ENCODE peak calls at places on chromosomes 2 and 18, in eight cellular contexts. One of them, this sample, is unnamed.

GRCh38 chr18:3148930-3149535 is 70.7 kb downstream of the MYOM1 start:
- DNase-seq in Karpas-422: no peak
- DNase-seq in GM23338: no peak
- DNase-seq in neural progenitor cell: no peak
- DNase-seq in adipocyte: no peak
- DNase-seq in psoas muscle: no peak
- DNase-seq in effector memory CD4-positive, alpha-beta T cell: no peak
- DNase-seq in keratinocyte: no peak
- DNase-seq in this sample: no peak

GRCh38 chr2:239928457-239929350 is 96.4 kb downstream of the NDUFA10 start:
- DNase-seq in Karpas-422: no peak
- DNase-seq in GM23338: peak; percentile 44
- DNase-seq in neural progenitor cell: peak; percentile 56
- DNase-seq in adipocyte: no peak
- DNase-seq in psoas muscle: no peak
- DNase-seq in effector memory CD4-positive, alpha-beta T cell: no peak
- DNase-seq in keratinocyte: no peak
- DNase-seq in this sample: no peak

GRCh38 chr18:42053188-42053781 is 98.3 kb downstream of the PIK3C3 start:
- DNase-seq in Karpas-422: peak; percentile 87
- DNase-seq in GM23338: peak; percentile 60
- DNase-seq in neural progenitor cell: peak; percentile 68
- DNase-seq in adipocyte: peak; percentile 77
- DNase-seq in psoas muscle: peak; percentile 12
- DNase-seq in effector memory CD4-positive, alpha-beta T cell: peak; percentile 8
- DNase-seq in keratinocyte: no peak
- DNase-seq in this sample: peak; percentile 6

GRCh38 chr18:28181616-28182015 is 4.7 kb upstream of the CDH2 start:
- DNase-seq in Karpas-422: no peak
- DNase-seq in GM23338: peak; percentile 15
- DNase-seq in neural progenitor cell: no peak
- DNase-seq in adipocyte: no peak
- DNase-seq in psoas muscle: no peak
- DNase-seq in effector memory CD4-positive, alpha-beta T cell: no peak
- DNase-seq in keratinocyte: no peak
- DNase-seq in this sample: no peak

GRCh38 chr18:34522627-34523026 is 187.5 kb upstream of the DTNA start:
- DNase-seq in Karpas-422: no peak
- DNase-seq in GM23338: no peak
- DNase-seq in neural progenitor cell: no peak
- DNase-seq in adipocyte: no peak
- DNase-seq in psoas muscle: peak; percentile 12
- DNase-seq in effector memory CD4-positive, alpha-beta T cell: no peak
- DNase-seq in keratinocyte: no peak
- DNase-seq in this sample: no peak

GRCh38 chr2:133633851-133634250 is 65.6 kb upstream of the NCKAP5 start:
- DNase-seq in Karpas-422: no peak
- DNase-seq in GM23338: no peak
- DNase-seq in neural progenitor cell: no peak
- DNase-seq in adipocyte: no peak
- DNase-seq in psoas muscle: no peak
- DNase-seq in effector memory CD4-positive, alpha-beta T cell: no peak
- DNase-seq in keratinocyte: no peak
- DNase-seq in this sample: no peak

GRCh38 chr2:234816056-234816455 is 135.8 kb upstream of the SH3BP4 start:
- DNase-seq in Karpas-422: no peak
- DNase-seq in GM23338: no peak
- DNase-seq in neural progenitor cell: no peak
- DNase-seq in adipocyte: no peak
- DNase-seq in psoas muscle: no peak
- DNase-seq in effector memory CD4-positive, alpha-beta T cell: no peak
- DNase-seq in keratinocyte: no peak
- DNase-seq in this sample: no peak

GRCh38 chr2:31675485-31675901 is 94.8 kb upstream of the SRD5A2 start:
- DNase-seq in Karpas-422: peak; percentile 69
- DNase-seq in GM23338: peak; percentile 52
- DNase-seq in neural progenitor cell: peak; percentile 74
- DNase-seq in adipocyte: no peak
- DNase-seq in psoas muscle: no peak
- DNase-seq in effector memory CD4-positive, alpha-beta T cell: no peak
- DNase-seq in keratinocyte: no peak
- DNase-seq in this sample: no peak

GRCh38 chr2:128750328-128751165 is 431.9 kb upstream of the HS6ST1 start:
- DNase-seq in Karpas-422: no peak
- DNase-seq in GM23338: no peak
- DNase-seq in neural progenitor cell: no peak
- DNase-seq in adipocyte: no peak
- DNase-seq in psoas muscle: no peak
- DNase-seq in effector memory CD4-positive, alpha-beta T cell: no peak
- DNase-seq in keratinocyte: no peak
- DNase-seq in this sample: no peak

GRCh38 chr18:28365406-28365805 is 188.5 kb upstream of the CDH2 start:
- DNase-seq in Karpas-422: no peak
- DNase-seq in GM23338: no peak
- DNase-seq in neural progenitor cell: no peak
- DNase-seq in adipocyte: peak; percentile 38
- DNase-seq in psoas muscle: no peak
- DNase-seq in effector memory CD4-positive, alpha-beta T cell: no peak
- DNase-seq in keratinocyte: no peak
- DNase-seq in this sample: no peak

GRCh38 chr2:224584111-224584764 is 925 bp downstream of the CUL3 start:
- DNase-seq in Karpas-422: peak; percentile 74
- DNase-seq in GM23338: peak; percentile 62
- DNase-seq in neural progenitor cell: peak; percentile 68
- DNase-seq in adipocyte: peak; percentile 73
- DNase-seq in psoas muscle: peak; percentile 35
- DNase-seq in effector memory CD4-positive, alpha-beta T cell: no peak
- DNase-seq in keratinocyte: no peak
- DNase-seq in this sample: peak; percentile 6

GRCh38 chr2:111656893-111657292 is 227.1 kb downstream of the ANAPC1 start:
- DNase-seq in Karpas-422: no peak
- DNase-seq in GM23338: no peak
- DNase-seq in neural progenitor cell: no peak
- DNase-seq in adipocyte: no peak
- DNase-seq in psoas muscle: no peak
- DNase-seq in effector memory CD4-positive, alpha-beta T cell: no peak
- DNase-seq in keratinocyte: no peak
- DNase-seq in this sample: no peak

GRCh38 chr2:191245046-191245868 is at the start of gene MYO1B:
- DNase-seq in Karpas-422: no peak
- DNase-seq in GM23338: peak; percentile 87
- DNase-seq in neural progenitor cell: peak; percentile 95
- DNase-seq in adipocyte: peak; percentile 85
- DNase-seq in psoas muscle: peak; percentile 72
- DNase-seq in effector memory CD4-positive, alpha-beta T cell: peak; percentile 10
- DNase-seq in keratinocyte: no peak
- DNase-seq in this sample: peak; percentile 77

GRCh38 chr2:160358051-160358450 is 135.6 kb downstream of the RBMS1 start:
- DNase-seq in Karpas-422: no peak
- DNase-seq in GM23338: no peak
- DNase-seq in neural progenitor cell: no peak
- DNase-seq in adipocyte: peak; percentile 48
- DNase-seq in psoas muscle: no peak
- DNase-seq in effector memory CD4-positive, alpha-beta T cell: no peak
- DNase-seq in keratinocyte: no peak
- DNase-seq in this sample: no peak

GRCh38 chr2:239824051-239824694 is 201.0 kb downstream of the NDUFA10 start:
- DNase-seq in Karpas-422: peak; percentile 70
- DNase-seq in GM23338: peak; percentile 88
- DNase-seq in neural progenitor cell: peak; percentile 70
- DNase-seq in adipocyte: no peak
- DNase-seq in psoas muscle: no peak
- DNase-seq in effector memory CD4-positive, alpha-beta T cell: no peak
- DNase-seq in keratinocyte: peak; percentile 42
- DNase-seq in this sample: peak; percentile 37

DNA sequence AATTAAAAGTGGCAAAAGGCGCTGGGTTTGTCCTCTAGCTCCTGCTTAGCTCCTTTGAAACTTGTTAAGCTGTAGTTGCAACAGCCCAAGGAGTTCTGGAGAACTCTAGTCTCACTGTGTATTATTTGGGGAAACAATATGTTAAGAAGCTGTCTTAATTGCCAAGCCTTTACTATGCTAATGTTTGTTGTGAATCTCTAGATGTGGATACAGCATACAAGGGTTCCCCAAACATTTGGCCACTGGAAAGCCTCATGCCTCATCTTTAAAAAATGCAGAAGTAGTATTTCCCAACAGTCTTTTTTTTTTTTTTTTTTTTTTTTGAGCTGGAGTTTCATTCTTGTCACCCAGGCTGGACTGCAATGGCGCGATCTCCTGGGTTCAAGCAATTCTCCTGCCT is 236.7 kb downstream of the PRKCE start:
- DNase-seq in Karpas-422: peak; percentile 61
- DNase-seq in GM23338: no peak
- DNase-seq in neural progenitor cell: no peak
- DNase-seq in adipocyte: peak; percentile 76
- DNase-seq in psoas muscle: no peak
- DNase-seq in effector memory CD4-positive, alpha-beta T cell: no peak
- DNase-seq in keratinocyte: no peak
- DNase-seq in this sample: no peak
- H3K4me1 ChIP-seq in Karpas-422: peaks cover 94% of the 10 kb centered on the region
- H3K4me1 ChIP-seq in GM23338: peaks cover 3% of the 10 kb centered on the region
- H3K4me1 ChIP-seq in neural progenitor cell: no peaks in the 10 kb centered on the region
- H3K4me1 ChIP-seq in adipocyte: peaks cover 90% of the 10 kb centered on the region
- H3K4me1 ChIP-seq in psoas muscle: peaks cover 2% of the 10 kb centered on the region
- H3K4me1 ChIP-seq in effector memory CD4-positive, alpha-beta T cell: no peaks in the 10 kb centered on the region
- H3K4me1 ChIP-seq in keratinocyte: no peaks in the 10 kb centered on the region
- H3K4me1 ChIP-seq in this sample: peaks cover 5% of the 10 kb centered on the region

DNA sequence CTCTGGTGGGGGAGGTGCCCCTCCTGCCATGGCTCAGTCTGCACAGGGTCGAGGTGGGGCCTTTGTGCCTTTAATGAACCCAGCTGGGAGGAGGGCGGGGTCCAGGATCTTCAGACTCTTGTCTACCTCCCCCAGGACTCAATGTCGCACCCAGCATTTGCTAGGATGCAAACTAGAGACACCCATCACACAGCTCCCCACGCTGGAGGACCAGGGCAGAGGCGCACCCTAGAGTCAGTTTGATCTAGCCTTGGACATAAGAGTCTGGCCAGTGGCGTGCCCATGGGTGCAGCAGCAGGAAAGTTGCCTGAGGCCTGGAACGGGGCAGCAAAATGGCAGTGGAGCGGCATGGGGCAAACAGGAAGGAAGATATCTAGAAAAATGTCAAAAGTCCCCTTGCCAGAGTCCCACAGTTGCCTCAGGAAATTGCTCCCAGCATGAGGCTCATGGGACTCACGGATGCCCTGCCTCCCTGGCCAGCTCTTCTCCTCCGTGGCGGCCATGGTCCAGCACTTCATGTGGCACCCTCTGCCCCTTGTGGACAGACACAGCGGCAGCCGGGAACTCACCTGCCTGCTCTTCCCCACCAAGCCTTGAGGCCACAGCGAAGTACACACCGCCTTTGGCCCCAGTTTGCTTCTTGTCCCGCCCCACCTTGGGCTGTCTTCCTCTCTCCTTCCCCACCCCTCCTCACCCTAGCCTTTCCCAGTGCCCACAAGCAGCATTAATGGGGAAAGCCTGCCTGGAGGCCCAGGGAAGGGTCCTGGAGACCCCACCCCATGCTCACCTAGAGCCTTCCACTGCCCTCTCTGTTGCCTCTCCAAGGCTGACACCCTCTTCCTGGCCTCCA is 17.7 kb downstream of the SH2D6 start:
- DNase-seq in Karpas-422: peak; percentile 63
- DNase-seq in GM23338: peak; percentile 70
- DNase-seq in neural progenitor cell: no peak
- DNase-seq in adipocyte: no peak
- DNase-seq in psoas muscle: no peak
- DNase-seq in effector memory CD4-positive, alpha-beta T cell: no peak
- DNase-seq in keratinocyte: no peak
- DNase-seq in this sample: no peak
- H3K4me1 ChIP-seq in Karpas-422: peaks cover 49% of the 10 kb centered on the region
- H3K4me1 ChIP-seq in GM23338: peaks cover 50% of the 10 kb centered on the region
- H3K4me1 ChIP-seq in neural progenitor cell: peaks cover 19% of the 10 kb centered on the region
- H3K4me1 ChIP-seq in adipocyte: peaks cover 32% of the 10 kb centered on the region
- H3K4me1 ChIP-seq in psoas muscle: peaks cover 45% of the 10 kb centered on the region
- H3K4me1 ChIP-seq in effector memory CD4-positive, alpha-beta T cell: peaks cover 16% of the 10 kb centered on the region
- H3K4me1 ChIP-seq in keratinocyte: peaks cover 25% of the 10 kb centered on the region
- H3K4me1 ChIP-seq in this sample: peaks cover 4% of the 10 kb centered on the region

GRCh38 chr2:8306530-8307351 is 375.1 kb upstream of the ID2 start:
- DNase-seq in Karpas-422: no peak
- DNase-seq in GM23338: no peak
- DNase-seq in neural progenitor cell: no peak
- DNase-seq in adipocyte: peak; percentile 57
- DNase-seq in psoas muscle: no peak
- DNase-seq in effector memory CD4-positive, alpha-beta T cell: no peak
- DNase-seq in keratinocyte: no peak
- DNase-seq in this sample: no peak
- H3K4me1 ChIP-seq in Karpas-422: peaks cover 25% of the 10 kb centered on the region
- H3K4me1 ChIP-seq in GM23338: peaks cover 3% of the 10 kb centered on the region
- H3K4me1 ChIP-seq in neural progenitor cell: peaks cover 1% of the 10 kb centered on the region
- H3K4me1 ChIP-seq in adipocyte: peaks cover 7% of the 10 kb centered on the region
- H3K4me1 ChIP-seq in psoas muscle: no peaks in the 10 kb centered on the region
- H3K4me1 ChIP-seq in effector memory CD4-positive, alpha-beta T cell: peaks cover 51% of the 10 kb centered on the region
- H3K4me1 ChIP-seq in keratinocyte: peaks cover 13% of the 10 kb centered on the region
- H3K4me1 ChIP-seq in this sample: no peaks in the 10 kb centered on the region

GRCh38 chr18:58562146-58562998 is 66.5 kb downstream of the ALPK2 start:
- DNase-seq in Karpas-422: no peak
- DNase-seq in GM23338: no peak
- DNase-seq in neural progenitor cell: no peak
- DNase-seq in adipocyte: no peak
- DNase-seq in psoas muscle: no peak
- DNase-seq in effector memory CD4-positive, alpha-beta T cell: no peak
- DNase-seq in keratinocyte: no peak
- DNase-seq in this sample: no peak
- H3K4me1 ChIP-seq in Karpas-422: peaks cover 52% of the 10 kb centered on the region
- H3K4me1 ChIP-seq in GM23338: no peaks in the 10 kb centered on the region
- H3K4me1 ChIP-seq in neural progenitor cell: peaks cover under 1% of the 10 kb centered on the region
- H3K4me1 ChIP-seq in adipocyte: peaks cover 3% of the 10 kb centered on the region
- H3K4me1 ChIP-seq in psoas muscle: peaks cover 44% of the 10 kb centered on the region
- H3K4me1 ChIP-seq in effector memory CD4-positive, alpha-beta T cell: no peaks in the 10 kb centered on the region
- H3K4me1 ChIP-seq in keratinocyte: peaks cover 10% of the 10 kb centered on the region
- H3K4me1 ChIP-seq in this sample: no peaks in the 10 kb centered on the region

DNA sequence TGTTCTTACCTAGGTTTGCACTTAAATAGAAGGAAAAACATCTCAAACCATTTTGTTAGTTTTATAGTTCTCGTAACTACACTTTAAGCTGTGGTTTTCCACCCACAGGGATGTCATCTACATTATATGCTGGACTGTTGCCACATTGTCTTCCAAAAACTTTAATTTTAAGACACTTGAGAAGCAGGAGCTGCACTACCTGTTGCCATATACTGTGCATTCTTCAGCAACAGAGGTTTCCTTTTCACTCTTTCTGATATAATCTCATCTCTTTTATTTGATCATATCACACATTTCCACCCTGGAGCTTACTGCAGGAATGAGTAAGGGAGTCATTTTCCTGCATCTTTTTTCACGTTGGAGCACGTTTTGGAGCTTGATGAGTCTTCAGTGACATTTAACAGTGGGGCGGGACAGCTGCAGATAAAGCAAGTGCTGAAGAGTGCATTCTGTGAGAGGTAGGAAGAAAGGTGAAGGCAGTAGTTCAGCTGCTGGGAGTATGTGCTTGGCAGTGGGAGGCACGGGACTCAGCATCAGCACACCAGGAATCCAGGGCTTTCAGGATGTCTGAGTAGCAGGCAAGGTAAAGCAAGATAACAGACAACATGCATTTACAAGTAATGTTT is 3.8 kb downstream of the LIMS1 start:
- DNase-seq in Karpas-422: peak; percentile 33
- DNase-seq in GM23338: peak; percentile 16
- DNase-seq in neural progenitor cell: no peak
- DNase-seq in adipocyte: no peak
- DNase-seq in psoas muscle: no peak
- DNase-seq in effector memory CD4-positive, alpha-beta T cell: no peak
- DNase-seq in keratinocyte: peak; percentile 58
- DNase-seq in this sample: no peak
- H3K4me1 ChIP-seq in Karpas-422: peaks cover 17% of the 10 kb centered on the region
- H3K4me1 ChIP-seq in GM23338: peaks cover 9% of the 10 kb centered on the region
- H3K4me1 ChIP-seq in neural progenitor cell: peaks cover 32% of the 10 kb centered on the region
- H3K4me1 ChIP-seq in adipocyte: peaks cover 40% of the 10 kb centered on the region
- H3K4me1 ChIP-seq in psoas muscle: peaks cover 42% of the 10 kb centered on the region
- H3K4me1 ChIP-seq in effector memory CD4-positive, alpha-beta T cell: peaks cover 8% of the 10 kb centered on the region
- H3K4me1 ChIP-seq in keratinocyte: peaks cover 34% of the 10 kb centered on the region
- H3K4me1 ChIP-seq in this sample: no peaks in the 10 kb centered on the region

This sample was measured in prostate gland.